ENCODE peak calls at places on chromosomes 7 and 10, in nine cellular contexts. One of them, this sample, is unnamed. For H3K9me3 and H3K4me1, the result is how much of the 10 kb centered on the place peaks cover.

GRCh38 chr7:6513541-6513940 is 37.7 kb downstream of the GRID2IP start:
- DNase-seq in heart left ventricle: no peak
- DNase-seq in tibial artery: no peak
- DNase-seq in ascending aorta: no peak
- DNase-seq in transverse colon: no peak
- DNase-seq in H9: no peak
- DNase-seq in psoas muscle: no peak
- DNase-seq in upper lobe of right lung: no peak
- DNase-seq in lower lobe of right lung: no peak
- DNase-seq in this sample: no peak

GRCh38 chr7:130595986-130596385 is 72.6 kb downstream of the COPG2 start:
- DNase-seq in ascending aorta: no peak
- DNase-seq in upper lobe of right lung: no peak
- DNase-seq in tibial artery: no peak
- DNase-seq in psoas muscle: no peak
- DNase-seq in lower lobe of right lung: no peak
- DNase-seq in transverse colon: no peak
- DNase-seq in H9: no peak
- DNase-seq in heart left ventricle: peak
- DNase-seq in this sample: no peak

GRCh38 chr10:12605580-12606405 is 256.4 kb downstream of the CAMK1D start:
- DNase-seq in H9: no peak
- DNase-seq in tibial artery: peak
- DNase-seq in heart left ventricle: peak
- DNase-seq in transverse colon: peak
- DNase-seq in upper lobe of right lung: peak
- DNase-seq in ascending aorta: peak
- DNase-seq in lower lobe of right lung: peak
- DNase-seq in psoas muscle: peak
- DNase-seq in this sample: peak

GRCh38 chr10:69958232-69958902 is 94.3 kb upstream of the MACROH2A2 start:
- DNase-seq in transverse colon: no peak
- DNase-seq in heart left ventricle: no peak
- DNase-seq in ascending aorta: peak
- DNase-seq in upper lobe of right lung: no peak
- DNase-seq in psoas muscle: no peak
- DNase-seq in lower lobe of right lung: no peak
- DNase-seq in tibial artery: no peak
- DNase-seq in H9: peak
- DNase-seq in this sample: no peak

GRCh38 chr10:5545778-5546710 is 21.3 kb downstream of the CALML3 start:
- DNase-seq in transverse colon: peak
- DNase-seq in heart left ventricle: peak
- DNase-seq in ascending aorta: peak
- DNase-seq in tibial artery: peak
- DNase-seq in psoas muscle: peak
- DNase-seq in lower lobe of right lung: peak
- DNase-seq in H9: no peak
- DNase-seq in upper lobe of right lung: peak
- DNase-seq in this sample: peak

GRCh38 chr7:87159538-87159937 is 7.3 kb downstream of the DMTF1 start:
- DNase-seq in heart left ventricle: no peak
- DNase-seq in upper lobe of right lung: no peak
- DNase-seq in transverse colon: no peak
- DNase-seq in lower lobe of right lung: no peak
- DNase-seq in psoas muscle: no peak
- DNase-seq in H9: no peak
- DNase-seq in ascending aorta: no peak
- DNase-seq in tibial artery: no peak
- DNase-seq in this sample: no peak

GRCh38 chr7:32030904-32031692 is 39.1 kb downstream of the PDE1C start:
- DNase-seq in heart left ventricle: no peak
- DNase-seq in ascending aorta: no peak
- DNase-seq in tibial artery: no peak
- DNase-seq in upper lobe of right lung: no peak
- DNase-seq in H9: no peak
- DNase-seq in lower lobe of right lung: no peak
- DNase-seq in psoas muscle: no peak
- DNase-seq in transverse colon: no peak
- DNase-seq in this sample: no peak

GRCh38 chr10:128643658-128644057 is 517.4 kb upstream of the MKI67 start:
- DNase-seq in ascending aorta: no peak
- DNase-seq in psoas muscle: no peak
- DNase-seq in upper lobe of right lung: no peak
- DNase-seq in transverse colon: no peak
- DNase-seq in lower lobe of right lung: no peak
- DNase-seq in tibial artery: no peak
- DNase-seq in H9: no peak
- DNase-seq in heart left ventricle: no peak
- DNase-seq in this sample: no peak

GRCh38 chr7:101237206-101238067 is at the start of gene CLDN15:
- DNase-seq in upper lobe of right lung: peak
- DNase-seq in transverse colon: peak
- DNase-seq in lower lobe of right lung: no peak
- DNase-seq in H9: no peak
- DNase-seq in tibial artery: peak
- DNase-seq in psoas muscle: peak
- DNase-seq in ascending aorta: peak
- DNase-seq in heart left ventricle: peak
- DNase-seq in this sample: peak

GRCh38 chr7:7221602-7222038 is 39.3 kb downstream of the C1GALT1 start:
- DNase-seq in psoas muscle: no peak
- DNase-seq in tibial artery: no peak
- DNase-seq in heart left ventricle: no peak
- DNase-seq in H9: no peak
- DNase-seq in transverse colon: no peak
- DNase-seq in lower lobe of right lung: no peak
- DNase-seq in upper lobe of right lung: no peak
- DNase-seq in ascending aorta: no peak
- DNase-seq in this sample: no peak

DNA sequence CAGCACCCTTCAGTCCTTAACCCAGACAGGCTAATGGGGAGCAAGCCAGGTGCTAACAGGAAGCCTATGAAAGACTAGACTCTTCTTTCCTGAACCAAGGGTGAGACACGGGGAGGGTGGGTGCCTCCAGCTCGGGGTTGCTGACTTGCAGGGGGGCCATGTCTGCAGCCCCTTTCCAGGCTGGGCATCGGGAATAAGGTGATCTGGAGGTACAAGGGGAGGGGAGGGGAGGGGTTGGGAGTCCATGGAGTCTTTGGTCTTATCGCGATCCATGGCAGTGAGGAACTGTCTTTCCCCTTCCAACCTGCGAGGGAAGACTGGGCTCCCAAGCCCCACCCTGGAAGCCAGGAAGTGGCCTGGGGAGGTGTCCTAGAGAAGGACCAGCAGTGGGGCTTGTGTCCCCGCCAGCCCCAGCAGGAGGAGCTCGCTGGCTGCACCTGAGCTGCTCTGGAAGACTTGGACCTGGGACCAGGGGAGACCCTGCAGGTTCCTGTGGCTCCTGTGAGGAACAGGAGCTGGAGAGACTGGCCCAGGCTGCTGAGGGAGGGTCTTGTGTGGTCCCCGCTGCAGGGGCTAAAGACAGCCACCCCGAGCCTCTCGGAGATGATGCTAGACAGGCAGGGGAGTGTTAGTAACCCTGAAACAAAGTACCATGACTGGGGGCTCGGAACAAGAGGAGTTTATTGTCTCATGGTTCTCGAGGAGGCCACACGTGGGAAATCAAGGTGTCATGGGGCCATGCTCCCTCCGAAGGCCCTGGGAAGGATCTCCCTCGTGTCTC is 348.1 kb downstream of the GLRX3 start:
- DNase-seq in tibial artery: no peak
- DNase-seq in lower lobe of right lung: no peak
- DNase-seq in heart left ventricle: no peak
- DNase-seq in ascending aorta: no peak
- DNase-seq in psoas muscle: no peak
- DNase-seq in upper lobe of right lung: no peak
- DNase-seq in H9: no peak
- DNase-seq in transverse colon: no peak
- DNase-seq in this sample: no peak
- H3K9me3 ChIP-seq in tibial artery: under half
- H3K9me3 ChIP-seq in lower lobe of right lung: under half
- H3K9me3 ChIP-seq in heart left ventricle: under half
- H3K9me3 ChIP-seq in ascending aorta: under half
- H3K9me3 ChIP-seq in psoas muscle: under half
- H3K9me3 ChIP-seq in upper lobe of right lung: under half
- H3K9me3 ChIP-seq in H9: under half
- H3K9me3 ChIP-seq in transverse colon: under half
- H3K9me3 ChIP-seq in this sample: under half

DNA sequence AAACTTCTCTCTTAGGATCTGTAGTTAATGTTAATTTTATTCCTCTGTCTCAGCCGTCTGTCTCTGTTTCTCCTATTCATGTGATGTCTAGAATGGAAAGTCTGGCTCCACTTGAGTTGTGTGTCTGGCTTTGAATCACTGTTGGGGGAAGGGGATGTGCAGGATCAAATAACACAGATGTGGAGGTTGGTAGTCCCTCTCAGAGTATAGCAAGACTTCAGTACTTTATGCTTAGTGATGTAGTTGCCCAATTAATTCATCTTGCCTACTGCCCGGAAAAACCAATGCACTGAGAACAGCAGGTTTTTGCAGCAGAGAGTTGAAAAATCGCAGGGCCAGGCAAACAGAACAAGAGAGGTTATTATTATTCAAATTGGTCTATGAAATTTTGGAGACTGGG is 79.2 kb downstream of the PHTF2 start:
- DNase-seq in upper lobe of right lung: no peak
- DNase-seq in tibial artery: no peak
- DNase-seq in ascending aorta: no peak
- DNase-seq in lower lobe of right lung: no peak
- DNase-seq in psoas muscle: no peak
- DNase-seq in transverse colon: no peak
- DNase-seq in H9: no peak
- DNase-seq in heart left ventricle: no peak
- DNase-seq in this sample: no peak
- H3K27ac ChIP-seq in upper lobe of right lung: no peak
- H3K27ac ChIP-seq in tibial artery: no peak
- H3K27ac ChIP-seq in ascending aorta: no peak
- H3K27ac ChIP-seq in lower lobe of right lung: no peak
- H3K27ac ChIP-seq in psoas muscle: peak
- H3K27ac ChIP-seq in transverse colon: no peak
- H3K27ac ChIP-seq in H9: no peak
- H3K27ac ChIP-seq in heart left ventricle: no peak
- H3K27ac ChIP-seq in this sample: no peak

GRCh38 chr10:30441974-30442606 is 8.1 kb downstream of the MAP3K8 start:
- DNase-seq in upper lobe of right lung: no peak
- DNase-seq in H9: no peak
- DNase-seq in transverse colon: no peak
- DNase-seq in ascending aorta: no peak
- DNase-seq in lower lobe of right lung: no peak
- DNase-seq in tibial artery: no peak
- DNase-seq in heart left ventricle: no peak
- DNase-seq in psoas muscle: no peak
- DNase-seq in this sample: no peak

GRCh38 chr10:30445716-30446115 is 11.7 kb downstream of the MAP3K8 start:
- DNase-seq in transverse colon: no peak
- DNase-seq in psoas muscle: no peak
- DNase-seq in heart left ventricle: no peak
- DNase-seq in ascending aorta: no peak
- DNase-seq in lower lobe of right lung: no peak
- DNase-seq in H9: no peak
- DNase-seq in tibial artery: no peak
- DNase-seq in upper lobe of right lung: no peak
- DNase-seq in this sample: no peak

GRCh38 chr10:30439931-30440330 is 5.9 kb downstream of the MAP3K8 start:
- DNase-seq in upper lobe of right lung: no peak
- DNase-seq in tibial artery: no peak
- DNase-seq in lower lobe of right lung: no peak
- DNase-seq in H9: no peak
- DNase-seq in psoas muscle: no peak
- DNase-seq in heart left ventricle: no peak
- DNase-seq in transverse colon: no peak
- DNase-seq in ascending aorta: no peak
- DNase-seq in this sample: no peak

GRCh38 chr10:30447125-30447799 is 13.3 kb downstream of the MAP3K8 start:
- DNase-seq in psoas muscle: no peak
- DNase-seq in upper lobe of right lung: no peak
- DNase-seq in ascending aorta: no peak
- DNase-seq in heart left ventricle: no peak
- DNase-seq in tibial artery: no peak
- DNase-seq in H9: no peak
- DNase-seq in transverse colon: no peak
- DNase-seq in lower lobe of right lung: no peak
- DNase-seq in this sample: no peak

DNA sequence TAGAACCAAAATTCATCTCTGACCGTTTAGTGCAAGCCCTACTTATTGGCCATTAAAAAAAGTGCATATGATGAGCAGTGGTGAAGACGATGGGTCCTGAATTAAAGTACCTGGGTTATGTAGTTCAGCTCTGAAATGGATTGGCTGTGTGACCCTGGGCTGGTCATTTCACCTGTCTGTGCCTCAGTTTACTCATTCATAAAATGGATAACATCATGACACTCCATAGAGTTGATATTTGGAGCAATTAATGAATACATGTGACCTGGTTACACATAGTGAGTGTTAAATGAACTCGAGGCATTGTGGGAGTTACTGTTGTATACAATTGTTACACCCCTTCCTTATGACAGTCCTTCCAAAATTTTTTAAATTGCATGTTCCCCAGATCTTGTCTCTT is 9.1 kb downstream of the MAP3K8 start:
- DNase-seq in upper lobe of right lung: no peak
- DNase-seq in tibial artery: no peak
- DNase-seq in lower lobe of right lung: no peak
- DNase-seq in transverse colon: no peak
- DNase-seq in ascending aorta: no peak
- DNase-seq in psoas muscle: no peak
- DNase-seq in heart left ventricle: no peak
- DNase-seq in H9: no peak
- DNase-seq in this sample: no peak
- H3K4me1 ChIP-seq in upper lobe of right lung: half or more
- H3K4me1 ChIP-seq in tibial artery: half or more
- H3K4me1 ChIP-seq in lower lobe of right lung: half or more
- H3K4me1 ChIP-seq in transverse colon: under half
- H3K4me1 ChIP-seq in ascending aorta: half or more
- H3K4me1 ChIP-seq in psoas muscle: half or more
- H3K4me1 ChIP-seq in heart left ventricle: half or more
- H3K4me1 ChIP-seq in H9: under half
- H3K4me1 ChIP-seq in this sample: half or more

DNA sequence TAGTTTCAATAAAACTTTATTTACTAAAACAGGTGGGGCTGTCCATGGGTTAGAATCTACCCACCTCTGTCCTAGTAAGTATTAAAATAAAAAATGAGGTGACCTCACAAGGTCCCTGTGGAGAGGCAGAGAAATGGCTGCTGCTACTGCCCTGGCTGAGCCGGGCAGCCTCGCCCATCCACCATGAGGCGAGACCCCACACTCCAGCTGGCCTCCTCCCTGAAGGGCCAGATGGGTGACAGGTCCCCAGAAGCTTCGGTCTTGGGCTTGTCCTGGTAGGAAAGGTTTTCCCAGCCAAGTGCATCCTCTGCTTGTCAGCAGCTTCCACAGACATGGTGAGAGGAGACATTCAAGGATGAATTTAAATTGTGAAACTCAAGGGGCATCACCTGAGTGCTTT is 565.8 kb downstream of the PTPRN2 start:
- DNase-seq in heart left ventricle: no peak
- DNase-seq in H9: no peak
- DNase-seq in psoas muscle: no peak
- DNase-seq in transverse colon: no peak
- DNase-seq in tibial artery: no peak
- DNase-seq in ascending aorta: no peak
- DNase-seq in upper lobe of right lung: peak
- DNase-seq in lower lobe of right lung: no peak
- DNase-seq in this sample: no peak
- H3K9me3 ChIP-seq in heart left ventricle: under half
- H3K9me3 ChIP-seq in H9: under half
- H3K9me3 ChIP-seq in psoas muscle: under half
- H3K9me3 ChIP-seq in transverse colon: under half
- H3K9me3 ChIP-seq in tibial artery: under half
- H3K9me3 ChIP-seq in ascending aorta: under half
- H3K9me3 ChIP-seq in upper lobe of right lung: under half
- H3K9me3 ChIP-seq in lower lobe of right lung: under half
- H3K9me3 ChIP-seq in this sample: under half